ENCODE peak calls at places on chromosomes 1 and 21, in nine cellular contexts. N is fibroblast of lung, J is astrocyte, L is GM23338, S is IMR-90, H is neuronal stem cell, Q is mesenchymal stem cell, I is GM23248, A is neural progenitor cell. F is an unnamed sample.
A peak's percentile ranks its signal among the peaks of the same experiment; 100 is the strongest.

GRCh38 chr21:38900499-38900898 is 94.8 kb downstream of the ETS2 start:
- DNase-seq in N (no peak), J (no peak), L (no peak), S (no peak), H (no peak), Q (no peak), I (no peak), A (no peak), F (no peak)

GRCh38 chr21:34732388-34732821 is 63.6 kb downstream of the CLIC6 start:
- DNase-seq in N (peak; percentile 27), J (peak; percentile 12), L (no peak), S (no peak), H (no peak), Q (no peak), I (peak; percentile 27), A (no peak), F (no peak)

GRCh38 chr1:83632906-83633305 is 366.0 kb downstream of the TTLL7 start:
- DNase-seq in N (no peak), J (no peak), L (no peak), S (no peak), H (no peak), Q (no peak), I (no peak), A (no peak), F (no peak)

GRCh38 chr1:81186271-81186670 is 614.5 kb upstream of the ADGRL2 start:
- DNase-seq in N (peak; percentile 42), J (peak; percentile 17), L (no peak), S (peak; percentile 40), H (no peak), Q (no peak), I (peak; percentile 14), A (peak; percentile 45), F (no peak)

GRCh38 chr1:169207825-169208520 is 101.5 kb downstream of the ATP1B1 start:
- DNase-seq in N (peak; percentile 19), J (no peak), L (no peak), S (no peak), H (no peak), Q (peak; percentile 15), I (peak; percentile 28), A (no peak), F (no peak)

GRCh38 chr1:109247401-109248365 is 1.7 kb upstream of the CELSR2 start:
- DNase-seq in N (no peak), J (no peak), L (no peak), S (no peak), H (no peak), Q (no peak), I (no peak), A (no peak), F (no peak)

GRCh38 chr1:113760102-113760804 is 967 bp upstream of the PHTF1 start:
- DNase-seq in N (no peak), J (no peak), L (no peak), S (no peak), H (no peak), Q (no peak), I (no peak), A (peak; percentile 33), F (no peak)

GRCh38 chr1:204461331-204462228 is 33.0 kb downstream of the PIK3C2B start:
- DNase-seq in N (no peak), J (no peak), L (no peak), S (no peak), H (no peak), Q (no peak), I (no peak), A (no peak), F (peak; percentile 65)

GRCh38 chr1:173545688-173546087 is 57.2 kb downstream of the SLC9C2 start:
- DNase-seq in N (no peak), J (no peak), L (peak; percentile 16), S (no peak), H (no peak), Q (no peak), I (no peak), A (no peak), F (no peak)

GRCh38 chr1:170494369-170494768 is 37.6 kb upstream of the GORAB start:
- DNase-seq in N (peak; percentile 84), J (peak; percentile 74), L (peak; percentile 31), S (peak; percentile 45), H (no peak), Q (peak; percentile 16), I (no peak), A (no peak), F (no peak)

GRCh38 chr1:9281907-9282306 is 10.8 kb upstream of the SPSB1 start:
- DNase-seq in N (no peak), J (no peak), L (no peak), S (no peak), H (no peak), Q (no peak), I (peak; percentile 48), A (no peak), F (no peak)

GRCh38 chr1:78591971-78592370 is 28.3 kb upstream of the IFI44L start:
- DNase-seq in N (no peak), J (no peak), L (no peak), S (no peak), H (no peak), Q (no peak), I (peak; percentile 31), A (no peak), F (no peak)

GRCh38 chr1:22347854-22348760 is 103.5 kb upstream of the ZBTB40 start:
- DNase-seq in N (no peak), J (no peak), L (no peak), S (no peak), H (no peak), Q (no peak), I (no peak), A (no peak), F (no peak)

GRCh38 chr1:30413111-30413440 is 310.3 kb downstream of the MATN1 start:
- DNase-seq in N (no peak), J (no peak), L (no peak), S (no peak), H (no peak), Q (no peak), I (no peak), A (no peak), F (no peak)

GRCh38 chr1:89547563-89548485 is 23.2 kb downstream of the LRRC8B start:
- DNase-seq in N (peak; percentile 80), J (peak; percentile 71), L (no peak), S (peak; percentile 27), H (no peak), Q (peak; percentile 57), I (peak; percentile 64), A (no peak), F (no peak)

GRCh38 chr1:91596474-91596873 is 95.8 kb downstream of the CDC7 start:
- DNase-seq in N (no peak), J (no peak), L (no peak), S (peak; percentile 46), H (no peak), Q (peak; percentile 63), I (peak; percentile 78), A (no peak), F (no peak)

GRCh38 chr1:53295746-53296722 is 31.8 kb downstream of the LRP8 start:
- DNase-seq in N (no peak), J (no peak), L (no peak), S (no peak), H (no peak), Q (no peak), I (peak; percentile 20), A (no peak), F (no peak)

GRCh38 chr1:12615916-12616708 is 1.9 kb downstream of the DHRS3 start:
- DNase-seq in N (peak; percentile 61), J (no peak), L (peak; percentile 94), S (peak; percentile 62), H (no peak), Q (peak; percentile 63), I (peak; percentile 86), A (peak; percentile 86), F (no peak)

GRCh38 chr1:58702766-58703165 is 2.9 kb upstream of the MYSM1 start:
- DNase-seq in N (no peak), J (no peak), L (no peak), S (no peak), H (no peak), Q (no peak), I (no peak), A (no peak), F (no peak)

GRCh38 chr1:34360574-34360973 is 183.9 kb downstream of the C1orf94 start:
- DNase-seq in N (peak; percentile 14), J (peak; percentile 1), L (no peak), S (no peak), H (no peak), Q (no peak), I (no peak), A (no peak), F (no peak)

GRCh38 chr1:182389619-182390047 is 2.0 kb downstream of the GLUL start:
- DNase-seq in N (no peak), J (no peak), L (no peak), S (no peak), H (no peak), Q (peak; percentile 16), I (peak; percentile 40), A (peak; percentile 37), F (no peak)

GRCh38 chr1:226600254-226600653 is 51.7 kb downstream of the STUM start:
- DNase-seq in N (no peak), J (no peak), L (no peak), S (no peak), H (no peak), Q (no peak), I (no peak), A (no peak), F (no peak)
- H2AFZ ChIP-seq in N (no peak overlapping the region), J (no peak overlapping the region), L (no peak overlapping the region), S (peak overlapping the region; percentile 7), H (no peak overlapping the region), Q (no peak overlapping the region), I (no peak overlapping the region), A (no peak overlapping the region), F (no peak overlapping the region)

GRCh38 chr1:206422525-206422924 is 47.8 kb upstream of the IKBKE start:
- DNase-seq in N (no peak), J (no peak), L (no peak), S (no peak), H (no peak), Q (no peak), I (no peak), A (no peak), F (no peak)
- H2AFZ ChIP-seq in N (no peak overlapping the region), J (no peak overlapping the region), L (no peak overlapping the region), S (no peak overlapping the region), H (no peak overlapping the region), Q (no peak overlapping the region), I (no peak overlapping the region), A (no peak overlapping the region), F (no peak overlapping the region)

GRCh38 chr1:178232949-178233348 is 139.0 kb downstream of the RASAL2 start:
- DNase-seq in N (peak; percentile 53), J (peak; percentile 46), L (no peak), S (peak; percentile 62), H (no peak), Q (peak; percentile 43), I (peak; percentile 66), A (no peak), F (no peak)
- H2AFZ ChIP-seq in N (no peak overlapping the region), J (no peak overlapping the region), L (no peak overlapping the region), S (no peak overlapping the region), H (no peak overlapping the region), Q (no peak overlapping the region), I (no peak overlapping the region), A (no peak overlapping the region), F (no peak overlapping the region)

DNA sequence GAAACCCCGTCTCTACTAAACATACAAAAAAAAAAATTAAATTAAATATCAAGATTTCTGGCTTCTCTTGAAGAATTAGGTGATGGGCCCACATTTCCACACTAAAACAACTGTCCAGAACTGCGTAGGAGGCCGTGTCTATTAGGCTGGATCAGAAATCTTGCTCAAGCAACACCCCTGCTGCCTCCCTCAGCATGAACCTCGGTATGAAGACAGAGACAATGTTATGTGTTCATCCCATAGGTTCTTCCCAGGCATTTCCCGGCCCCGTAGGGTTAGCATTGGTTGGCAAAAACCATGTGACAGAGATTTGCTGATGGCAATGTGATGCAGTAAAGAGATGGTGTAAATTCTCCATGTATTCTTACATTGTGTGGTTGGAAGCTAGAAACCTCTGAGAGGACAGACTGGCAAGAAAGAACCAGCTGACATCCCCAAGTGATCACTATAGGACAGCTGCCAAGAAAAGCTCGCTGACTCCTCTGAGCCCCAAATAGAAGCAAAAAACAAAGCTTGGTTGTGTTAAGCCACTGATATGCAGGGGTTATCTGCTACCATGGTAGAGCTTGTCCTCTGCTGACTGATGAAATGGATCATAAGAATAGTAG is 34.5 kb downstream of the EBNA1BP2 start:
- DNase-seq in N (no peak), J (no peak), L (no peak), S (no peak), H (no peak), Q (no peak), I (no peak), A (no peak), F (no peak)
- H2AFZ ChIP-seq in N (no peak overlapping the region), J (no peak overlapping the region), L (no peak overlapping the region), S (no peak overlapping the region), H (no peak overlapping the region), Q (no peak overlapping the region), I (no peak overlapping the region), A (no peak overlapping the region), F (no peak overlapping the region)

F was measured in OCI-LY7.